ENCODE peak calls at places on chromosomes 16 and 17, in four cellular contexts. G is AG04450, W is NCI-H748 treated with DMSO at 0.1 percent for 48 hours, F is heart right ventricle. O is an unnamed sample.

GRCh38 chr17:37676115-37676925 is 33.1 kb upstream of the DDX52 start:
- DNase-seq in G (no peak), W (no peak), F (no peak), O (no peak)

GRCh38 chr16:85054948-85055502 is 27.4 kb downstream of the KIAA0513 start:
- DNase-seq in G (no peak), W (no peak), F (no peak), O (no peak)

GRCh38 chr17:33968350-33969044 is 286.6 kb upstream of the CCL2 start:
- DNase-seq in G (no peak), W (no peak), F (no peak), O (no peak)

GRCh38 chr16:68423771-68424170 is 24.5 kb downstream of the SMPD3 start:
- DNase-seq in G (no peak), W (no peak), F (no peak), O (no peak)

GRCh38 chr16:86455116-86455515 is 55.2 kb upstream of the FOXF1 start:
- DNase-seq in G (peak), W (no peak), F (no peak), O (no peak)

GRCh38 chr16:9112166-9112843 is 20.9 kb downstream of the HAPSTR1 start:
- DNase-seq in G (no peak), W (no peak), F (no peak), O (no peak)

GRCh38 chr17:82204831-82205719 is 7.6 kb downstream of the CCDC57 start:
- DNase-seq in G (no peak), W (peak), F (no peak), O (peak)

GRCh38 chr16:85902366-85903155 is 3.6 kb downstream of the IRF8 start:
- DNase-seq in G (no peak), W (no peak), F (no peak), O (no peak)

GRCh38 chr17:64133546-64134215 is 3.7 kb upstream of the ERN1 start:
- DNase-seq in G (no peak), W (peak), F (no peak), O (peak)

GRCh38 chr17:49553676-49554335 is 21.9 kb upstream of the NXPH3 start:
- DNase-seq in G (no peak), W (no peak), F (no peak), O (no peak)

GRCh38 chr17:38735161-38735997 is 5.2 kb downstream of the CISD3 start:
- DNase-seq in G (no peak), W (no peak), F (peak), O (peak)

GRCh38 chr16:1315081-1316032 is 5.9 kb downstream of the UBE2I start:
- DNase-seq in G (no peak), W (no peak), F (no peak), O (no peak)

GRCh38 chr16:80007216-80007615 is 406.7 kb upstream of the MAF start:
- DNase-seq in G (no peak), W (no peak), F (no peak), O (no peak)

GRCh38 chr17:6487243-6488007 is 43.2 kb downstream of the PIMREG start:
- DNase-seq in G (no peak), W (no peak), F (no peak), O (no peak)

GRCh38 chr17:58783380-58783779 is 27.7 kb downstream of the PPM1E start:
- DNase-seq in G (no peak), W (no peak), F (no peak), O (no peak)

GRCh38 chr16:26645629-26646028 is 421.1 kb upstream of the C16orf82 start:
- DNase-seq in G (no peak), W (no peak), F (no peak), O (no peak)

GRCh38 chr16:80391095-80391494 is 149.7 kb upstream of the DYNLRB2 start:
- DNase-seq in G (no peak), W (no peak), F (no peak), O (no peak)

GRCh38 chr16:84360170-84360569 is 8.2 kb upstream of the ATP2C2 start:
- DNase-seq in G (no peak), W (no peak), F (no peak), O (no peak)

GRCh38 chr17:66893382-66893781 is 58.5 kb downstream of the CACNG5 start:
- DNase-seq in G (no peak), W (no peak), F (no peak), O (no peak)

GRCh38 chr17:8572767-8573166 is 57.8 kb downstream of the MYH10 start:
- DNase-seq in G (no peak), W (no peak), F (no peak), O (no peak)

GRCh38 chr16:57533618-57534336 is 2.6 kb downstream of the CCDC102A start:
- DNase-seq in G (no peak), W (no peak), F (peak), O (no peak)

GRCh38 chr17:4523946-4524345 is 25.3 kb downstream of the SPNS2 start:
- DNase-seq in G (no peak), W (no peak), F (no peak), O (no peak)

GRCh38 chr17:27384721-27385120 is 71.5 kb upstream of the KSR1 start:
- DNase-seq in G (no peak), W (no peak), F (no peak), O (no peak)

GRCh38 chr17:48100591-48101011 is 677 bp downstream of the CBX1 start:
- DNase-seq in G (peak), W (peak), F (peak), O (no peak)

GRCh38 chr17:49890077-49890821 is 42.4 kb upstream of the TAC4 start:
- DNase-seq in G (no peak), W (no peak), F (peak), O (no peak)

GRCh38 chr16:76614255-76614654 is 337.1 kb downstream of the CNTNAP4 start:
- DNase-seq in G (no peak), W (peak), F (no peak), O (no peak)

GRCh38 chr17:40458001-40458791 is 14.9 kb downstream of the IGFBP4 start:
- DNase-seq in G (peak), W (no peak), F (peak), O (no peak)

GRCh38 chr17:65531508-65532431 is 29.7 kb downstream of the AXIN2 start:
- DNase-seq in G (peak), W (no peak), F (peak), O (no peak)

GRCh38 chr16:17921357-17921978 is 415.1 kb downstream of the NPIPA8 start:
- DNase-seq in G (no peak), W (no peak), F (no peak), O (peak)

GRCh38 chr16:66899310-66899944 is 19.1 kb downstream of the PDP2 start:
- DNase-seq in G (no peak), W (no peak), F (no peak), O (no peak)

GRCh38 chr17:9200699-9201359 is 179.5 kb downstream of the NTN1 start:
- DNase-seq in G (no peak), W (no peak), F (no peak), O (no peak)

GRCh38 chr17:27915715-27916114 is 22.6 kb upstream of the LYRM9 start:
- DNase-seq in G (no peak), W (peak), F (no peak), O (no peak)

O was measured in HL-60.